ENCODE peak calls at places on chromosomes 2 and 18, in nine cellular contexts. One of them, this sample, is unnamed.
A peak's percentile ranks its signal among the peaks of the same experiment; 100 is the strongest.

GRCh38 chr2:179954026-179954425 is 53.1 kb downstream of the CWC22 start:
- DNase-seq in A549: no peak
- DNase-seq in SK-N-SH: no peak
- DNase-seq in HepG2: peak; percentile 65
- DNase-seq in Panc1: no peak
- DNase-seq in HCT116: no peak
- DNase-seq in K562: no peak
- DNase-seq in GM23338: no peak
- DNase-seq in HL-60: no peak
- DNase-seq in this sample: no peak

GRCh38 chr2:14423145-14423906 is 209.2 kb upstream of the LRATD1 start:
- DNase-seq in K562: no peak
- DNase-seq in GM23338: no peak
- DNase-seq in HepG2: no peak
- DNase-seq in SK-N-SH: no peak
- DNase-seq in A549: no peak
- DNase-seq in HCT116: no peak
- DNase-seq in HL-60: no peak
- DNase-seq in Panc1: no peak
- DNase-seq in this sample: no peak

GRCh38 chr2:150296795-150297546 is 190.5 kb downstream of the RND3 start:
- DNase-seq in HepG2: no peak
- DNase-seq in HCT116: no peak
- DNase-seq in HL-60: no peak
- DNase-seq in Panc1: no peak
- DNase-seq in GM23338: no peak
- DNase-seq in K562: no peak
- DNase-seq in SK-N-SH: no peak
- DNase-seq in A549: no peak
- DNase-seq in this sample: no peak

GRCh38 chr2:18540872-18541271 is 19.6 kb downstream of the RDH14 start:
- DNase-seq in HepG2: no peak
- DNase-seq in HCT116: no peak
- DNase-seq in GM23338: no peak
- DNase-seq in K562: no peak
- DNase-seq in A549: no peak
- DNase-seq in Panc1: no peak
- DNase-seq in HL-60: no peak
- DNase-seq in SK-N-SH: no peak
- DNase-seq in this sample: no peak

GRCh38 chr18:24161304-24161703 is 22.4 kb downstream of the CABYR start:
- DNase-seq in HL-60: no peak
- DNase-seq in HepG2: no peak
- DNase-seq in Panc1: no peak
- DNase-seq in SK-N-SH: no peak
- DNase-seq in GM23338: no peak
- DNase-seq in A549: no peak
- DNase-seq in HCT116: no peak
- DNase-seq in K562: no peak
- DNase-seq in this sample: no peak

GRCh38 chr2:45343618-45344017 is 267.4 kb downstream of the SRBD1 start:
- DNase-seq in Panc1: no peak
- DNase-seq in HCT116: no peak
- DNase-seq in GM23338: no peak
- DNase-seq in SK-N-SH: peak; percentile 42
- DNase-seq in K562: no peak
- DNase-seq in HepG2: no peak
- DNase-seq in A549: no peak
- DNase-seq in HL-60: no peak
- DNase-seq in this sample: no peak

GRCh38 chr18:21383031-21383430 is 141.0 kb downstream of the GREB1L start:
- DNase-seq in Panc1: no peak
- DNase-seq in SK-N-SH: no peak
- DNase-seq in GM23338: no peak
- DNase-seq in HCT116: no peak
- DNase-seq in HL-60: no peak
- DNase-seq in A549: no peak
- DNase-seq in HepG2: no peak
- DNase-seq in K562: no peak
- DNase-seq in this sample: no peak

GRCh38 chr2:204533629-204534370 is 11.5 kb upstream of the PARD3B start:
- DNase-seq in HL-60: no peak
- DNase-seq in GM23338: no peak
- DNase-seq in K562: no peak
- DNase-seq in SK-N-SH: no peak
- DNase-seq in A549: no peak
- DNase-seq in HepG2: no peak
- DNase-seq in Panc1: peak; percentile 54
- DNase-seq in HCT116: no peak
- DNase-seq in this sample: no peak

GRCh38 chr2:64807417-64807816 is 153.7 kb upstream of the SERTAD2 start:
- DNase-seq in Panc1: no peak
- DNase-seq in GM23338: no peak
- DNase-seq in HCT116: peak; percentile 70
- DNase-seq in HepG2: no peak
- DNase-seq in SK-N-SH: no peak
- DNase-seq in K562: peak; percentile 19
- DNase-seq in HL-60: no peak
- DNase-seq in A549: peak; percentile 41
- DNase-seq in this sample: peak; percentile 53

GRCh38 chr18:26082475-26082874 is 7.9 kb downstream of the SS18 start:
- DNase-seq in K562: no peak
- DNase-seq in GM23338: no peak
- DNase-seq in HepG2: no peak
- DNase-seq in HCT116: no peak
- DNase-seq in HL-60: no peak
- DNase-seq in Panc1: no peak
- DNase-seq in A549: no peak
- DNase-seq in SK-N-SH: no peak
- DNase-seq in this sample: no peak

GRCh38 chr2:130869441-130870160 is 32.9 kb downstream of the ARHGEF4 start:
- DNase-seq in Panc1: no peak
- DNase-seq in GM23338: no peak
- DNase-seq in SK-N-SH: no peak
- DNase-seq in A549: no peak
- DNase-seq in HL-60: no peak
- DNase-seq in HepG2: no peak
- DNase-seq in K562: no peak
- DNase-seq in HCT116: no peak
- DNase-seq in this sample: no peak

GRCh38 chr2:179682756-179683155 is 178.7 kb downstream of the ZNF385B start:
- DNase-seq in SK-N-SH: no peak
- DNase-seq in Panc1: no peak
- DNase-seq in A549: no peak
- DNase-seq in HCT116: no peak
- DNase-seq in HepG2: no peak
- DNase-seq in HL-60: no peak
- DNase-seq in GM23338: no peak
- DNase-seq in K562: no peak
- DNase-seq in this sample: no peak

GRCh38 chr2:8761529-8762164 is 75.8 kb downstream of the KIDINS220 start:
- DNase-seq in HCT116: peak; percentile 23
- DNase-seq in HepG2: peak; percentile 36
- DNase-seq in Panc1: peak; percentile 8
- DNase-seq in GM23338: peak; percentile 30
- DNase-seq in HL-60: no peak
- DNase-seq in A549: peak; percentile 49
- DNase-seq in SK-N-SH: peak; percentile 63
- DNase-seq in K562: peak; percentile 55
- DNase-seq in this sample: peak; percentile 35

GRCh38 chr2:181648478-181649155 is 8.3 kb downstream of the CERKL start:
- DNase-seq in A549: no peak
- DNase-seq in HepG2: peak; percentile 6
- DNase-seq in GM23338: no peak
- DNase-seq in HCT116: no peak
- DNase-seq in SK-N-SH: no peak
- DNase-seq in HL-60: no peak
- DNase-seq in Panc1: no peak
- DNase-seq in K562: no peak
- DNase-seq in this sample: no peak

GRCh38 chr2:80858955-80859354 is 554.4 kb upstream of the LRRTM1 start:
- DNase-seq in A549: no peak
- DNase-seq in GM23338: no peak
- DNase-seq in Panc1: no peak
- DNase-seq in HCT116: no peak
- DNase-seq in SK-N-SH: no peak
- DNase-seq in K562: no peak
- DNase-seq in HepG2: no peak
- DNase-seq in HL-60: no peak
- DNase-seq in this sample: no peak

GRCh38 chr2:1224901-1225300 is 188.4 kb upstream of the TPO start:
- DNase-seq in Panc1: no peak
- DNase-seq in HepG2: no peak
- DNase-seq in A549: no peak
- DNase-seq in HL-60: no peak
- DNase-seq in GM23338: no peak
- DNase-seq in SK-N-SH: no peak
- DNase-seq in K562: no peak
- DNase-seq in HCT116: no peak
- DNase-seq in this sample: no peak

GRCh38 chr2:203718087-203718486 is 11.6 kb downstream of the CD28 start:
- DNase-seq in A549: no peak
- DNase-seq in HepG2: no peak
- DNase-seq in HL-60: no peak
- DNase-seq in Panc1: no peak
- DNase-seq in K562: no peak
- DNase-seq in GM23338: no peak
- DNase-seq in SK-N-SH: no peak
- DNase-seq in HCT116: no peak
- DNase-seq in this sample: peak; percentile 36

GRCh38 chr2:25528173-25528572 is 145.2 kb downstream of the DTNB start:
- DNase-seq in HepG2: no peak
- DNase-seq in Panc1: no peak
- DNase-seq in SK-N-SH: no peak
- DNase-seq in GM23338: no peak
- DNase-seq in HL-60: no peak
- DNase-seq in K562: no peak
- DNase-seq in HCT116: no peak
- DNase-seq in A549: no peak
- DNase-seq in this sample: no peak

GRCh38 chr2:65728477-65729180 is 296.2 kb upstream of the SPRED2 start:
- DNase-seq in Panc1: peak; percentile 42
- DNase-seq in HL-60: no peak
- DNase-seq in K562: no peak
- DNase-seq in HepG2: no peak
- DNase-seq in HCT116: peak; percentile 48
- DNase-seq in SK-N-SH: no peak
- DNase-seq in GM23338: no peak
- DNase-seq in A549: no peak
- DNase-seq in this sample: no peak

GRCh38 chr18:56469582-56469981 is 168.8 kb downstream of the TXNL1 start:
- DNase-seq in SK-N-SH: no peak
- DNase-seq in GM23338: no peak
- DNase-seq in HepG2: no peak
- DNase-seq in HCT116: no peak
- DNase-seq in K562: no peak
- DNase-seq in Panc1: no peak
- DNase-seq in HL-60: no peak
- DNase-seq in A549: no peak
- DNase-seq in this sample: no peak

GRCh38 chr2:58156780-58157179 is 84.3 kb downstream of the FANCL start:
- DNase-seq in HL-60: no peak
- DNase-seq in K562: no peak
- DNase-seq in GM23338: no peak
- DNase-seq in SK-N-SH: no peak
- DNase-seq in HCT116: no peak
- DNase-seq in HepG2: no peak
- DNase-seq in Panc1: no peak
- DNase-seq in A549: no peak
- DNase-seq in this sample: no peak
- TF ChIP-seq REST in HL-60: no peak
- TF ChIP-seq REST in K562: no peak
- TF ChIP-seq REST in GM23338: no peak
- TF ChIP-seq REST in SK-N-SH: no peak
- TF ChIP-seq REST in HCT116: no peak
- TF ChIP-seq REST in HepG2: no peak
- TF ChIP-seq REST in Panc1: no peak
- TF ChIP-seq REST in A549: no peak
- TF ChIP-seq REST in this sample: no peak

GRCh38 chr2:29811378-29811777 is 110.0 kb downstream of the ALK start:
- DNase-seq in A549: no peak
- DNase-seq in SK-N-SH: no peak
- DNase-seq in HCT116: no peak
- DNase-seq in K562: no peak
- DNase-seq in HL-60: no peak
- DNase-seq in HepG2: no peak
- DNase-seq in Panc1: no peak
- DNase-seq in GM23338: no peak
- DNase-seq in this sample: no peak
- TF ChIP-seq REST in A549: no peak
- TF ChIP-seq REST in SK-N-SH: no peak
- TF ChIP-seq REST in HCT116: no peak
- TF ChIP-seq REST in K562: no peak
- TF ChIP-seq REST in HL-60: no peak
- TF ChIP-seq REST in HepG2: no peak
- TF ChIP-seq REST in Panc1: no peak
- TF ChIP-seq REST in GM23338: no peak
- TF ChIP-seq REST in this sample: no peak

DNA sequence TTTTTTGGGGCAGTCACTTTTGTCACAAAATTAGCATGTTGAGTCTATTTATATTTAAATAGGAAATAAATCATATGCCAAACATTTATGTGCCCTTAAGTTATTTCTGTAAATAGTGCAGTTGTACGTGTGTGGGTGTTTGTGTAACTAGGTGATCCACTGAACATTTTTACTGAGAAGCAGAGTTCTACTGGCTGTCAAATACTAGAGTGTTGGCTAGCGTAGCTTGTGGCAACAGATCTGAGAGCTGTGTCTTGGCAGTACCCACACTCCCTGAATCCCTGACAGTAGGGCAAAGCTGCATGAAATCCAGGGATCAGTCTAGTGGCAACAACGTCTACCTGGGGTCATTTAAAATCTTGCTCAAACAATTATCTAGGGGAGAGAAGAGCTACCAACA is 273.1 kb upstream of the SLC8A1 start:
- DNase-seq in A549: no peak
- DNase-seq in K562: no peak
- DNase-seq in GM23338: no peak
- DNase-seq in HepG2: no peak
- DNase-seq in HL-60: no peak
- DNase-seq in SK-N-SH: no peak
- DNase-seq in Panc1: no peak
- DNase-seq in HCT116: no peak
- DNase-seq in this sample: no peak
- TF ChIP-seq REST in A549: no peak
- TF ChIP-seq REST in K562: no peak
- TF ChIP-seq REST in GM23338: no peak
- TF ChIP-seq REST in HepG2: no peak
- TF ChIP-seq REST in HL-60: no peak
- TF ChIP-seq REST in SK-N-SH: no peak
- TF ChIP-seq REST in Panc1: no peak
- TF ChIP-seq REST in HCT116: no peak
- TF ChIP-seq REST in this sample: no peak

DNA sequence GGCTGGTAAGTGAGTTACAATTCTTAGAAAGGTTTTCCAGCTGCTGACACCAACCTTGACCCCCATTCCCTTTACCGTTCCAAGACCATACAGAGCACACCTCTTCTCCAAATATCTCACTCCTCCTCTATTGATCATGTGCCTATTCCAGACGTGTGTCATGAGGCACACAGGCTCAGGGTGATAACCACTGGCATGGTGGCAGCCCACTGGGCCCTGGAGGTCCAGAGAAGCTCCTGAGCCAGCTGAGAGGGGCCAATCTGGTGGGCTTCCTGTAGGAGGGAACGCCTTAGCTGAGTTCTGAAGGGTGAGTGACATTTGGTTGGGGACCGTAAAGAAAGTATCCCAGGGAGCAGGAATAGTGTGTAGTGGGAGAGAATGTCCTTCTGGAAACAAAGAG is 28.3 kb downstream of the ZAP70 start:
- DNase-seq in A549: no peak
- DNase-seq in SK-N-SH: no peak
- DNase-seq in GM23338: no peak
- DNase-seq in Panc1: no peak
- DNase-seq in HCT116: no peak
- DNase-seq in HepG2: no peak
- DNase-seq in HL-60: no peak
- DNase-seq in K562: no peak
- DNase-seq in this sample: no peak
- TF ChIP-seq REST in A549: no peak
- TF ChIP-seq REST in SK-N-SH: no peak
- TF ChIP-seq REST in GM23338: no peak
- TF ChIP-seq REST in Panc1: no peak
- TF ChIP-seq REST in HCT116: no peak
- TF ChIP-seq REST in HepG2: no peak
- TF ChIP-seq REST in HL-60: no peak
- TF ChIP-seq REST in K562: no peak
- TF ChIP-seq REST in this sample: no peak

This sample was measured in GM12878.